ENCODE peak calls at places on chromosomes 16 and 17, in seven cellular contexts. K is C1 segment of cervical spinal cord; N is ELR; B is kidney tubule cell; C is body of pancreas; X is effector memory CD4-positive, alpha-beta T cell; M is naive thymus-derived CD8-positive, alpha-beta T cell. O is an unnamed sample.

GRCh38 chr17:35716897-35717839 is 14.3 kb upstream of the RASL10B start:
- DNase-seq in N (no peak), X (no peak), C (peak; percentile 48), B (no peak), K (no peak), M (no peak), O (no peak)

GRCh38 chr17:3754458-3755334 is 31.0 kb downstream of the HASPIN start:
- DNase-seq in B (peak; percentile 89), X (peak; percentile 79), C (peak; percentile 100), M (peak; percentile 85), K (no peak), N (no peak), O (no peak)

GRCh38 chr17:47705536-47706481 is 11.8 kb downstream of the TBKBP1 start:
- DNase-seq in M (no peak), B (no peak), K (no peak), N (no peak), C (no peak), X (no peak), O (no peak)

GRCh38 chr17:2707721-2708584 is 3.6 kb downstream of the CLUH start:
- DNase-seq in M (no peak), X (no peak), N (peak; percentile 47), C (peak; percentile 74), K (peak; percentile 27), B (peak; percentile 57), O (peak; percentile 21)

GRCh38 chr16:24670623-24671454 is 58.6 kb upstream of the TNRC6A start:
- DNase-seq in M (no peak), C (peak; percentile 61), K (peak; percentile 36), B (peak; percentile 92), N (peak; percentile 86), X (no peak), O (peak; percentile 65)

GRCh38 chr17:67717192-67717623 is 528 bp upstream of the NOL11 start:
- DNase-seq in M (no peak), C (no peak), K (no peak), X (no peak), B (no peak), N (no peak), O (peak; percentile 65)

GRCh38 chr17:142876-143784 is 5.8 kb downstream of the SCGB1C2 start:
- DNase-seq in N (no peak), M (no peak), X (no peak), B (no peak), K (no peak), C (no peak), O (no peak)

GRCh38 chr17:21125862-21126261 is 902 bp upstream of the DHRS7B start:
- DNase-seq in B (no peak), M (peak; percentile 51), N (no peak), C (no peak), X (peak; percentile 52), K (no peak), O (no peak)

GRCh38 chr17:17269926-17270773 is 10.9 kb downstream of the COPS3 start:
- DNase-seq in N (peak; percentile 33), K (no peak), B (no peak), M (no peak), X (no peak), C (peak; percentile 25), O (no peak)

GRCh38 chr16:4904108-4904941 is 32.6 kb downstream of the PPL start:
- DNase-seq in B (no peak), C (no peak), K (no peak), N (no peak), M (no peak), X (no peak), O (no peak)

GRCh38 chr17:4420692-4421131 is 13.0 kb upstream of the SPNS3 start:
- DNase-seq in X (peak; percentile 7), M (peak; percentile 19), K (peak; percentile 28), C (peak; percentile 74), N (peak; percentile 79), B (peak; percentile 86), O (peak; percentile 71)

GRCh38 chr17:51362818-51363598 is 102.7 kb downstream of the UTP18 start:
- DNase-seq in K (no peak), N (no peak), C (no peak), X (no peak), B (peak; percentile 57), M (no peak), O (peak; percentile 44)

GRCh38 chr16:67678354-67679023 is 11.9 kb downstream of the C16orf86 start:
- DNase-seq in B (no peak), X (no peak), C (no peak), M (no peak), N (no peak), K (no peak), O (no peak)

GRCh38 chr16:79168321-79168720 is 432.2 kb downstream of the MAF start:
- DNase-seq in X (no peak), K (no peak), N (no peak), B (no peak), C (no peak), M (no peak), O (no peak)

GRCh38 chr16:65176603-65177002 is 54.7 kb upstream of the CDH11 start:
- DNase-seq in B (peak; percentile 35), N (no peak), K (no peak), C (peak; percentile 9), M (no peak), X (no peak), O (no peak)

GRCh38 chr16:9007177-9007794 is 43.6 kb upstream of the USP7 start:
- DNase-seq in X (no peak), C (no peak), B (no peak), M (no peak), N (no peak), K (no peak), O (no peak)

GRCh38 chr17:52049051-52049450 is 109.5 kb downstream of the CA10 start:
- DNase-seq in K (no peak), C (no peak), M (no peak), X (no peak), B (no peak), N (no peak), O (no peak)

GRCh38 chr16:72033437-72033836 is 20.9 kb upstream of the HP start:
- DNase-seq in N (no peak), X (no peak), C (no peak), K (no peak), B (no peak), M (no peak), O (no peak)

O was measured in hippocampal formation.